ENCODE peak calls at places on chromosomes 5 and 9, in ten cellular contexts. M is progenitor cell of endocrine pancreas, Y is astrocyte of the spinal cord, P is endothelial cell, N is spleen, U is fibroblast of the aortic adventitia, K is lower leg skin, A is GM23338, E is RWPE1, Q is neural progenitor cell. T is an unnamed sample.

GRCh38 chr5:73938280-73938937 is 312.4 kb downstream of the ARHGEF28 start:
- DNase-seq in M (no peak), Y (peak; percentile 96), P (no peak), N (no peak), U (peak; percentile 98), K (no peak), A (no peak), E (peak; percentile 95), Q (no peak), T (no peak)

GRCh38 chr9:112218908-112219307 is 43.8 kb upstream of the SUSD1 start:
- DNase-seq in M (no peak), Y (no peak), P (no peak), N (no peak), U (no peak), K (no peak), A (no peak), E (no peak), Q (no peak), T (no peak)

GRCh38 chr9:3180696-3181048 is 336.8 kb upstream of the PUM3 start:
- DNase-seq in M (no peak), Y (no peak), P (no peak), N (no peak), U (no peak), K (no peak), A (peak; percentile 39), E (no peak), Q (no peak), T (no peak)

GRCh38 chr5:176447538-176447981 is 625 bp upstream of the FAF2 start:
- DNase-seq in M (peak; percentile 48), Y (no peak), P (no peak), N (peak; percentile 93), U (no peak), K (peak; percentile 17), A (no peak), E (peak; percentile 53), Q (no peak), T (peak; percentile 54)

GRCh38 chr5:81428446-81428845 is 34.5 kb upstream of the ACOT12 start:
- DNase-seq in M (no peak), Y (no peak), P (no peak), N (no peak), U (peak; percentile 35), K (no peak), A (no peak), E (no peak), Q (no peak), T (no peak)

GRCh38 chr5:90056911-90057705 is 352.4 kb downstream of the CETN3 start:
- DNase-seq in M (no peak), Y (no peak), P (no peak), N (no peak), U (no peak), K (no peak), A (peak; percentile 60), E (no peak), Q (peak; percentile 17), T (no peak)

GRCh38 chr9:126752376-126752775 is 52.5 kb upstream of the ZBTB43 start:
- DNase-seq in M (no peak), Y (no peak), P (no peak), N (no peak), U (no peak), K (no peak), A (no peak), E (peak; percentile 44), Q (no peak), T (no peak)

GRCh38 chr9:61665330-61665751 is 475.5 kb downstream of the SPATA31A7 start:
- DNase-seq in M (no peak), Y (no peak), P (no peak), N (peak; percentile 46), U (no peak), K (no peak), A (no peak), E (no peak), Q (no peak), T (no peak)

GRCh38 chr5:132266836-132267160 is 9.3 kb downstream of the PDLIM4 start:
- DNase-seq in M (no peak), Y (no peak), P (no peak), N (peak; percentile 45), U (no peak), K (no peak), A (no peak), E (no peak), Q (no peak), T (no peak)

GRCh38 chr5:132267166-132267739 is 9.8 kb downstream of the PDLIM4 start:
- DNase-seq in M (no peak), Y (no peak), P (no peak), N (peak; percentile 47), U (no peak), K (peak; percentile 12), A (no peak), E (no peak), Q (no peak), T (no peak)

GRCh38 chr5:132264546-132265335 is 7.2 kb downstream of the PDLIM4 start:
- DNase-seq in M (no peak), Y (no peak), P (no peak), N (peak; percentile 31), U (no peak), K (peak; percentile 12), A (no peak), E (no peak), Q (no peak), T (no peak)

GRCh38 chr5:132266031-132266835 is 8.7 kb downstream of the PDLIM4 start:
- DNase-seq in M (no peak), Y (no peak), P (no peak), N (peak; percentile 64), U (no peak), K (peak; percentile 15), A (no peak), E (no peak), Q (no peak), T (no peak)

GRCh38 chr5:132265336-132266030 is 8.0 kb downstream of the PDLIM4 start:
- DNase-seq in M (no peak), Y (peak; percentile 96), P (peak; percentile 58), N (peak; percentile 20), U (peak; percentile 94), K (peak; percentile 52), A (no peak), E (peak; percentile 96), Q (no peak), T (peak; percentile 53)
- TF ChIP-seq CTCF in M (no peak), Y (peak; percentile 4), P (no peak), N (no peak), U (no peak), K (no peak), A (no peak), E (no peak), Q (no peak), T (no peak)

GRCh38 chr5:34653708-34654107 is 2.4 kb upstream of the RAI14 start:
- DNase-seq in M (no peak), Y (no peak), P (no peak), N (no peak), U (no peak), K (no peak), A (no peak), E (no peak), Q (no peak), T (no peak)

GRCh38 chr5:34655354-34655991 is 655 bp upstream of the RAI14 start:
- DNase-seq in M (peak; percentile 15), Y (peak; percentile 86), P (peak; percentile 42), N (no peak), U (peak; percentile 79), K (peak; percentile 54), A (peak; percentile 69), E (peak; percentile 30), Q (peak; percentile 59), T (peak; percentile 27)

GRCh38 chr5:34651791-34652190 is 4.3 kb upstream of the RAI14 start:
- DNase-seq in M (no peak), Y (no peak), P (no peak), N (no peak), U (no peak), K (no peak), A (no peak), E (no peak), Q (no peak), T (no peak)

GRCh38 chr5:34652466-34652865 is 3.7 kb upstream of the RAI14 start:
- DNase-seq in M (no peak), Y (no peak), P (no peak), N (no peak), U (peak; percentile 28), K (no peak), A (no peak), E (no peak), Q (no peak), T (no peak)

DNA sequence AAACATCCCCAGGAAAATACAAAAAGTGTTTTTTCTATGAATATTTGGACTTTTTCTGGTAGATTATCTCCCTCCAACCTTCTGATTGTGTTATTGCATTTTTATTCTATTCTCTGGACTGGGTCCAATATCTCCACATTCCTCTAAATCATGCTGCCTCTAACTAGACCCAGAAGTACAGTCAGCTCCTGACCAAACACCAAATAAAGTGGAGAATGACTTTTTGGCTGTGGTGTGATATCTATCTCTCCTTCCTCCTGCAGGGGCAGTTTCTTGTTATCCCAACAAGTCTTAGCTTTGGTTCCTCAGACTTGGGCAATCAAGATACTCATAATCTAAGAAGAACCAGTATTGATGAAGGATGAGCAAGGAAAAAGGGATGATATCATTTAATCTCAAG is 3.2 kb upstream of the RAI14 start:
- DNase-seq in M (no peak), Y (peak; percentile 49), P (no peak), N (no peak), U (peak; percentile 92), K (no peak), A (no peak), E (no peak), Q (no peak), T (no peak)
- TF ChIP-seq CTCF in M (no peak), Y (no peak), P (no peak), N (no peak), U (peak; percentile 37), K (no peak), A (no peak), E (no peak), Q (no peak), T (no peak)

GRCh38 chr5:38210701-38211353 is 47.5 kb upstream of the EGFLAM start:
- DNase-seq in M (no peak), Y (no peak), P (no peak), N (no peak), U (no peak), K (no peak), A (no peak), E (no peak), Q (no peak), T (no peak)

GRCh38 chr5:38212307-38212706 is 46.1 kb upstream of the EGFLAM start:
- DNase-seq in M (no peak), Y (no peak), P (no peak), N (no peak), U (no peak), K (no peak), A (no peak), E (no peak), Q (no peak), T (no peak)

GRCh38 chr5:38211354-38211710 is 47.0 kb upstream of the EGFLAM start:
- DNase-seq in M (no peak), Y (no peak), P (no peak), N (no peak), U (no peak), K (no peak), A (no peak), E (no peak), Q (no peak), T (no peak)

GRCh38 chr5:38207343-38207742 is 51.0 kb upstream of the EGFLAM start:
- DNase-seq in M (no peak), Y (no peak), P (no peak), N (no peak), U (no peak), K (no peak), A (peak; percentile 68), E (no peak), Q (no peak), T (no peak)

GRCh38 chr5:38208782-38209378 is 49.5 kb upstream of the EGFLAM start:
- DNase-seq in M (no peak), Y (peak; percentile 43), P (peak; percentile 35), N (no peak), U (peak; percentile 49), K (no peak), A (peak; percentile 80), E (peak; percentile 58), Q (peak; percentile 68), T (peak; percentile 22)
- TF ChIP-seq CTCF in M (peak; percentile 68), Y (peak; percentile 45), P (peak; percentile 33), N (no peak), U (peak; percentile 40), K (no peak), A (peak; percentile 83), E (peak; percentile 66), Q (peak; percentile 71), T (peak; percentile 50)

DNA sequence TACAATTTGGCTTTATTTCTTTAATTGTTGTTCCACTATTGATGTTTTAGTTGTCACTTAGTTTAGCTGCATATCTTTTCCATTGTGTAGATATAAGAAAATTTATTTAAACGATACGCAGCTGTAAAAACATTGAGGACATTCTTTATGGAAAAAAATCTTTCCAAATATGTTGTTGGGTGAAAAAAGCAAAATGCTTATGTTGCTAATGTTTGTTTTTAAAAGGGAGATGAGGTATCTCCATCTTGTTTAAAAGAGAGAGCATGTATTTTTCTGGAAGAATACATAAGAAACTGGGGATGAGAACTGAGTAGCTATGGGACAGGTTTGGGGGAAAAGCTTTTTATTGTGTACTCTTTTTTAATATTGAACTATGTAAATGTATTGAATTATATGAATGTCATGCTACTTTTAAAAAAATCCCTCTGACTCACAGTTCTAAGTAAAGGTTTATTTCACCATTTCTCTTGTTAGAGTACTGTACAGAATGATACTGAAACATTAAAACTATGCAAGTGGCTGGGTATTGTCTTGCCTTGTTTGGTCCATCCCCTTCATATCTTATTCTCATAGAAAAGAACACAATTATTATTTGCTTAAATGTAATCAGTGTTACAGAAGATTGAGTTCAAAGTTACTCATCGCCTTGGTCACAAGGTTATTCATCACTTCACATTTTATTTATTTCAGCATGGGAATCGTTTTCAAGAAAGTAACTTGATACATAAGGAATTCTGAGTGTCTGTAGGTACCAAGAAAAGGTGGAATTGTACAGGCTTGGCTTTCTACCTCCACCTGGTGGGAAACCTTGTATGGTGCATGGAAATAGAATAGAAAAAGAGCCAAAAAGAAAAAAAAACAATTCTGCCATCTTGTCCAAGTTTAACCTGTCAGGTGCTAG is 85.8 kb downstream of the RIC1 start:
- DNase-seq in M (no peak), Y (peak; percentile 45), P (peak; percentile 8), N (no peak), U (peak; percentile 39), K (no peak), A (peak; percentile 67), E (peak; percentile 8), Q (peak; percentile 13), T (no peak)
- TF ChIP-seq CTCF in M (peak; percentile 59), Y (peak; percentile 52), P (peak; percentile 63), N (no peak), U (peak; percentile 42), K (no peak), A (peak; percentile 49), E (peak; percentile 24), Q (peak; percentile 43), T (peak; percentile 32)

T was measured in glutamatergic neuron.